ENCODE peak calls at places on chromosomes 7 and 10, in nine cellular contexts. L is activated CD4-positive, alpha-beta T cell treated with anti-CD3 and anti-CD28 coated beads, Interleukin-2, amount 50 U/mL, for 1 hour; F is lung; U is HFF-Myc; C is effector CD4-positive, alpha-beta T cell; Q is GM04504; R is left colon; N is activated T-helper 1 cell treated with anti-CD3 and anti-CD28 coated beads, Interleukin-2, amount 50 U/mL, for 16 hours; G is activated CD8-positive, alpha-beta T cell treated with anti-CD3 and anti-CD28 coated beads, Interleukin-2, amount 10 ng/mL, durations not matched to agents 7 days and 5 days. B is an unnamed sample.

GRCh38 chr10:107011113-107011512 is 153.4 kb downstream of the SORCS1 start:
- DNase-seq in N (no peak), Q (no peak), U (no peak), L (no peak), R (no peak), C (no peak), G (no peak), F (no peak), B (no peak)

GRCh38 chr10:34920578-34920977 is 105.5 kb upstream of the PARD3 start:
- DNase-seq in N (no peak), L (no peak), U (no peak), C (no peak), Q (no peak), F (no peak), G (no peak), R (no peak), B (no peak)

GRCh38 chr10:88911121-88911520 is 31.1 kb downstream of the STAMBPL1 start:
- DNase-seq in L (no peak), U (no peak), C (no peak), R (no peak), N (no peak), F (no peak), Q (no peak), G (no peak), B (no peak)

GRCh38 chr7:35593896-35594295 is 101.0 kb downstream of the HERPUD2 start:
- DNase-seq in R (no peak), C (no peak), L (no peak), N (no peak), G (peak; percentile 28), U (no peak), Q (no peak), F (no peak), B (peak; percentile 42)

GRCh38 chr7:123398931-123399330 is 135.5 kb downstream of the IQUB start:
- DNase-seq in Q (no peak), N (no peak), G (no peak), L (no peak), F (no peak), R (no peak), C (no peak), U (no peak), B (no peak)

GRCh38 chr10:132977807-132978206 is 35.4 kb upstream of the CFAP46 start:
- DNase-seq in G (no peak), L (no peak), R (no peak), U (no peak), Q (no peak), F (no peak), N (no peak), C (no peak), B (peak; percentile 46)

GRCh38 chr10:78408671-78409472 is 375.2 kb downstream of the RPS24 start:
- DNase-seq in R (peak; percentile 43), L (no peak), C (no peak), N (no peak), G (no peak), Q (no peak), U (no peak), F (peak; percentile 87), B (no peak)

GRCh38 chr7:112500619-112501018 is 19.8 kb downstream of the LSMEM1 start:
- DNase-seq in G (no peak), C (no peak), R (no peak), N (no peak), U (no peak), L (no peak), Q (no peak), F (no peak), B (no peak)

GRCh38 chr10:63767512-63767911 is 246.3 kb downstream of the REEP3 start:
- DNase-seq in F (no peak), C (no peak), G (no peak), Q (no peak), U (no peak), N (no peak), L (no peak), R (no peak), B (no peak)

GRCh38 chr10:117217196-117217761 is 20.0 kb downstream of the KCNK18 start:
- DNase-seq in U (peak; percentile 15), C (no peak), G (peak; percentile 38), L (peak; percentile 5), Q (no peak), R (peak; percentile 36), N (no peak), F (no peak), B (peak; percentile 54)

GRCh38 chr10:7922707-7923106 is 104.4 kb downstream of the TAF3 start:
- DNase-seq in U (no peak), Q (no peak), R (no peak), L (no peak), G (no peak), C (no peak), F (no peak), N (no peak), B (no peak)

GRCh38 chr10:14723052-14723689 is 51.5 kb downstream of the FAM107B start:
- DNase-seq in N (no peak), U (no peak), L (peak; percentile 12), F (no peak), R (no peak), Q (no peak), C (no peak), G (peak; percentile 44), B (no peak)

B was measured in ELF-1.